ENCODE peak calls at places on chromosomes 7 and 10, in four cellular contexts. G is GM04504, K is Ammon's horn, R is lower lobe of right lung. D is an unnamed sample.

GRCh38 chr10:77821551-77821950 is 105.0 kb downstream of the DLG5 start:
- DNase-seq in G (no peak), K (no peak), R (peak), D (no peak)

GRCh38 chr7:22375359-22376048 is 18.6 kb upstream of the RAPGEF5 start:
- DNase-seq in G (peak), K (no peak), R (no peak), D (no peak)

GRCh38 chr10:23080211-23080724 is 15.1 kb upstream of the MSRB2 start:
- DNase-seq in G (no peak), K (no peak), R (no peak), D (no peak)

GRCh38 chr7:74083117-74083876 is at the start of gene LIMK1:
- DNase-seq in G (peak), K (peak), R (peak), D (no peak)

GRCh38 chr10:29105516-29106215 is 183.2 kb upstream of the LYZL1 start:
- DNase-seq in G (peak), K (no peak), R (no peak), D (no peak)

GRCh38 chr10:102159051-102159597 is 6.9 kb downstream of the NOLC1 start:
- DNase-seq in G (no peak), K (no peak), R (no peak), D (no peak)

GRCh38 chr10:26269754-26270153 is 53.2 kb downstream of the GAD2 start:
- DNase-seq in G (no peak), K (peak), R (no peak), D (no peak)

GRCh38 chr10:112330154-112330553 is 43.8 kb upstream of the ACSL5 start:
- DNase-seq in G (no peak), K (no peak), R (no peak), D (no peak)

GRCh38 chr10:132910186-132910880 is 32.0 kb downstream of the CFAP46 start:
- DNase-seq in G (no peak), K (no peak), R (no peak), D (peak)

GRCh38 chr7:47186316-47186715 is 395.6 kb downstream of the TNS3 start:
- DNase-seq in G (no peak), K (peak), R (no peak), D (no peak)

GRCh38 chr10:69500864-69501468 is 49.7 kb downstream of the TSPAN15 start:
- DNase-seq in G (no peak), K (peak), R (no peak), D (no peak)

GRCh38 chr7:94380264-94380663 is 14.4 kb upstream of the COL1A2 start:
- DNase-seq in G (no peak), K (no peak), R (no peak), D (no peak)

GRCh38 chr10:110269641-110270318 is 34.9 kb downstream of the SMNDC1 start:
- DNase-seq in G (no peak), K (peak), R (no peak), D (no peak)

GRCh38 chr10:28467615-28468014 is 65.3 kb upstream of the WAC start:
- DNase-seq in G (no peak), K (no peak), R (no peak), D (no peak)

GRCh38 chr7:101984141-101984879 is 166.9 kb downstream of the CUX1 start:
- DNase-seq in G (no peak), K (no peak), R (no peak), D (no peak)

GRCh38 chr7:138006106-138006505 is 4.2 kb upstream of the CREB3L2 start:
- DNase-seq in G (no peak), K (no peak), R (no peak), D (no peak)

GRCh38 chr10:51171946-51172345 is 97.7 kb downstream of the PRKG1 start:
- DNase-seq in G (peak), K (no peak), R (no peak), D (no peak)

GRCh38 chr7:46356365-46356764 is 435.3 kb upstream of the IGFBP3 start:
- DNase-seq in G (no peak), K (no peak), R (no peak), D (no peak)

GRCh38 chr7:825386-825785 is 6.9 kb upstream of the SUN1 start:
- DNase-seq in G (no peak), K (no peak), R (no peak), D (no peak)

GRCh38 chr7:84022686-84023308 is 171.8 kb downstream of the SEMA3A start:
- DNase-seq in G (no peak), K (no peak), R (no peak), D (no peak)

GRCh38 chr7:149097088-149097487 is 6.6 kb upstream of the ZNF786 start:
- DNase-seq in G (no peak), K (no peak), R (no peak), D (no peak)

GRCh38 chr7:130926021-130926691 is 192.1 kb upstream of the KLF14 start:
- DNase-seq in G (no peak), K (no peak), R (no peak), D (no peak)

D was measured in chondrocyte.